ENCODE peak calls at places on chromosomes 7 and 10, in ten cellular contexts. Q, O, Y, N, E, Z, A, U, T and K are unnamed samples.

GRCh38 chr10:109029870-109030269 is 893.4 kb downstream of the XPNPEP1 start:
- DNase-seq in O (no peak), U (no peak), E (no peak), Z (no peak), Y (no peak), Q (no peak), T (no peak), N (no peak), A (no peak), K (no peak)

GRCh38 chr10:24457661-24458318 is 248.9 kb downstream of the KIAA1217 start:
- DNase-seq in T (no peak), A (no peak), O (no peak), Y (no peak), E (no peak), Q (peak; percentile 24), N (peak; percentile 52), Z (no peak), U (no peak), K (no peak)

GRCh38 chr10:102652170-102652926 is 8.1 kb downstream of the TRIM8 start:
- DNase-seq in Y (no peak), N (no peak), U (no peak), A (no peak), Q (no peak), E (no peak), O (no peak), T (no peak), Z (no peak), K (no peak)

GRCh38 chr7:10469476-10469875 is 504.2 kb upstream of the PHF14 start:
- DNase-seq in Z (no peak), E (no peak), A (no peak), T (no peak), Q (no peak), U (no peak), Y (no peak), N (no peak), O (no peak), K (no peak)

GRCh38 chr7:127702938-127703337 is 50.9 kb downstream of the SND1 start:
- DNase-seq in Q (peak; percentile 34), U (no peak), T (no peak), N (no peak), Z (no peak), O (no peak), E (no peak), A (no peak), Y (no peak), K (no peak)

GRCh38 chr7:2838873-2839578 is 5.1 kb downstream of the GNA12 start:
- DNase-seq in A (no peak), Y (no peak), Z (no peak), O (no peak), U (no peak), T (no peak), Q (no peak), E (no peak), N (no peak), K (no peak)

GRCh38 chr10:35391153-35391953 is 55.0 kb downstream of the CCNY start:
- DNase-seq in Q (no peak), O (no peak), Y (no peak), T (no peak), E (no peak), N (no peak), U (no peak), Z (no peak), A (no peak), K (no peak)

GRCh38 chr7:117047496-117047895 is 94.2 kb downstream of the ST7 start:
- DNase-seq in N (no peak), A (no peak), Y (no peak), O (no peak), Z (no peak), T (no peak), Q (no peak), E (no peak), U (no peak), K (no peak)

GRCh38 chr7:73622909-73623797 is 1.2 kb downstream of the MLXIPL start:
- DNase-seq in Q (no peak), Z (no peak), N (no peak), A (no peak), U (peak; percentile 98), T (no peak), E (no peak), Y (no peak), O (peak; percentile 89), K (no peak)

GRCh38 chr10:94069884-94070283 is 76.2 kb downstream of the PLCE1 start:
- DNase-seq in T (no peak), Y (no peak), E (no peak), O (no peak), Q (no peak), N (no peak), U (no peak), Z (no peak), A (no peak), K (no peak)

GRCh38 chr10:99123851-99124250 is 111.8 kb downstream of the HPSE2 start:
- DNase-seq in Q (no peak), A (no peak), O (no peak), T (no peak), E (no peak), Z (no peak), U (no peak), N (no peak), Y (no peak), K (no peak)

GRCh38 chr7:77566421-77566820 is 29.3 kb downstream of the PTPN12 start:
- DNase-seq in Q (no peak), O (no peak), T (no peak), Y (no peak), Z (no peak), A (no peak), U (no peak), N (no peak), E (no peak), K (no peak)

GRCh38 chr10:127877116-127877515 is 15.6 kb downstream of the CLRN3 start:
- DNase-seq in A (no peak), U (no peak), O (no peak), E (peak; percentile 38), Y (no peak), Q (no peak), T (no peak), Z (no peak), N (no peak), K (no peak)

GRCh38 chr7:5393328-5393727 is 30.3 kb downstream of the TNRC18 start:
- DNase-seq in U (no peak), N (no peak), Y (no peak), Q (no peak), A (no peak), O (no peak), E (no peak), T (no peak), Z (no peak), K (no peak)

GRCh38 chr7:3431306-3431705 is 130.3 kb downstream of the SDK1 start:
- DNase-seq in O (no peak), U (no peak), T (no peak), Q (no peak), Z (no peak), Y (no peak), E (no peak), N (peak; percentile 33), A (no peak), K (no peak)

GRCh38 chr7:134444961-134445315 is 14.0 kb downstream of the AKR1B1 start:
- DNase-seq in T (no peak), O (peak; percentile 54), U (no peak), Z (no peak), A (no peak), Y (no peak), E (no peak), Q (no peak), N (no peak), K (no peak)